ENCODE peak calls at places on chromosomes 5 and 9, in eight cellular contexts. R is lower lobe of right lung, W is body of pancreas, E is mucosa of descending colon, K is spleen, H is thoracic aorta, A is prostate gland, B is fibroblast of pulmonary artery. Y is an unnamed sample.
A peak's percentile ranks its signal among the peaks of the same experiment; 100 is the strongest.

GRCh38 chr5:57501414-57502321 is 19.1 kb upstream of the ACTBL2 start:
- DNase-seq in R (no peak), W (no peak), E (no peak), K (no peak), H (no peak), A (no peak), B (peak; percentile 24), Y (no peak)

GRCh38 chr9:92425578-92425977 is 1.3 kb upstream of the OMD start:
- DNase-seq in R (no peak), W (no peak), E (no peak), K (no peak), H (no peak), A (no peak), B (peak; percentile 35), Y (peak; percentile 17)

GRCh38 chr5:134240421-134240962 is 14.6 kb upstream of the PPP2CA start:
- DNase-seq in R (no peak), W (peak; percentile 46), E (no peak), K (no peak), H (no peak), A (peak; percentile 40), B (peak; percentile 69), Y (peak; percentile 7)

GRCh38 chr5:40986666-40987065 is 77.4 kb downstream of the C7 start:
- DNase-seq in R (no peak), W (no peak), E (no peak), K (no peak), H (no peak), A (no peak), B (no peak), Y (no peak)

GRCh38 chr9:130918870-130919558 is 20.0 kb downstream of the FIBCD1 start:
- DNase-seq in R (no peak), W (no peak), E (no peak), K (no peak), H (no peak), A (no peak), B (no peak), Y (no peak)

GRCh38 chr9:122580360-122580759 is 2.8 kb downstream of the OR1L8 start:
- DNase-seq in R (no peak), W (no peak), E (no peak), K (no peak), H (no peak), A (no peak), B (peak; percentile 83), Y (peak; percentile 51)

GRCh38 chr9:98081477-98082219 is 25.1 kb downstream of the NANS start:
- DNase-seq in R (peak; percentile 64), W (no peak), E (no peak), K (peak; percentile 67), H (no peak), A (no peak), B (peak; percentile 31), Y (peak; percentile 51)

GRCh38 chr5:163459465-163459887 is 426 bp downstream of the NUDCD2 start:
- DNase-seq in R (no peak), W (no peak), E (no peak), K (no peak), H (no peak), A (no peak), B (no peak), Y (no peak)

GRCh38 chr9:90864779-90865178 is 63.2 kb downstream of the SYK start:
- DNase-seq in R (no peak), W (no peak), E (no peak), K (no peak), H (no peak), A (no peak), B (no peak), Y (no peak)

GRCh38 chr5:51389326-51389581 is 6.0 kb downstream of the ISL1 start:
- DNase-seq in R (no peak), W (no peak), E (no peak), K (no peak), H (no peak), A (no peak), B (no peak), Y (no peak)

GRCh38 chr5:109486200-109486804 is 76.5 kb upstream of the PJA2 start:
- DNase-seq in R (no peak), W (no peak), E (no peak), K (no peak), H (no peak), A (no peak), B (no peak), Y (no peak)

GRCh38 chr5:98899456-98899855 is 29.4 kb downstream of the CHD1 start:
- DNase-seq in R (no peak), W (no peak), E (no peak), K (no peak), H (no peak), A (no peak), B (no peak), Y (no peak)

GRCh38 chr9:127741831-127742434 is 6.8 kb upstream of the TOR2A start:
- DNase-seq in R (peak; percentile 90), W (peak; percentile 90), E (peak; percentile 64), K (no peak), H (no peak), A (no peak), B (no peak), Y (peak; percentile 16)

GRCh38 chr5:142512041-142512679 is 173.7 kb downstream of the FGF1 start:
- DNase-seq in R (no peak), W (peak; percentile 21), E (no peak), K (no peak), H (no peak), A (no peak), B (peak; percentile 35), Y (no peak)

GRCh38 chr5:22500521-22500920 is 352.6 kb downstream of the CDH12 start:
- DNase-seq in R (no peak), W (no peak), E (no peak), K (no peak), H (no peak), A (no peak), B (no peak), Y (no peak)

GRCh38 chr9:4691794-4692193 is 12.4 kb downstream of the CDC37L1 start:
- DNase-seq in R (no peak), W (no peak), E (no peak), K (no peak), H (no peak), A (no peak), B (peak; percentile 65), Y (peak; percentile 72)

GRCh38 chr5:143177263-143177994 is 226.1 kb downstream of the NR3C1 start:
- DNase-seq in R (no peak), W (no peak), E (no peak), K (no peak), H (peak; percentile 63), A (peak; percentile 14), B (peak; percentile 95), Y (peak; percentile 69)

GRCh38 chr9:108543251-108543768 is 312.5 kb downstream of the ACTL7B start:
- DNase-seq in R (no peak), W (no peak), E (no peak), K (no peak), H (no peak), A (no peak), B (no peak), Y (peak; percentile 37)

GRCh38 chr5:82421119-82421518 is 143.0 kb upstream of the RPS23 start:
- DNase-seq in R (no peak), W (no peak), E (no peak), K (no peak), H (no peak), A (no peak), B (peak; percentile 84), Y (peak; percentile 94)

GRCh38 chr9:113632776-113633590 is 169.5 kb downstream of the RGS3 start:
- DNase-seq in R (no peak), W (peak; percentile 1), E (no peak), K (peak; percentile 38), H (no peak), A (no peak), B (peak; percentile 36), Y (peak; percentile 60)

DNA sequence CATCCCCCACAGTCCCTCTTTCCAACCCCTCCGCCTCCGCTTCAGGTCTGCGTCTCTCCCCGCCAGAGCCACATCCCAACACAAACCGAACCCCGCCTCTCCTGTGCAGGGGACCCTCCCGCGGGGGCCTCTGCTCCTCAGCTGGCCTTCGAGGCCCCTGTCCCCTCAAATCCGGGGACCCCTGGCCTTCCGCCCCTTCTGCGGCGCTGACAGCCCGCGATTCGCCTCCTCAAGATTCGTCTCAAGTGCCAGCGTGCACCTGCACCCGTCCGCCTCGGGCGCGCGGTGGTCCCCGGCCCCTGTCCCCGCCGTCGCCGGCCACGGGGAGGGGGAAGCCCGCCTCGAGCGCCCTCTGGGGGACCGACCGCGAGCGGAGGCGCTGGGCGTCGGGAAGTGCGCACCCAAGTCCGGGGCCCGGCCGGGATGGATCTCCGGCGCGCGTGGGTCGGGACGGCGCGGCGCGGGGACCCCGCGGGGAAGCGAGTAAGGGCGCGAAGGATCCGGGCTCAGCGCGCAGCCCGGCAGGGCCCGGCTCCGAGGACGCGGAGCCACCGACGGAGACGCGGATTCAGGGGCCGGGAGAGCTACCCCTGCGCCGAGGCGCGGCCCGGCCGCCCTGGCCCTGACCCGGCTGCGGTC is 623 bp downstream of the FLT4 start:
- DNase-seq in R (no peak), W (no peak), E (no peak), K (no peak), H (no peak), A (no peak), B (no peak), Y (no peak)
- TF ChIP-seq CTCF in R (peak; percentile 37), W (no peak), E (no peak), K (peak; percentile 49), H (no peak), A (no peak), B (no peak), Y (no peak)

GRCh38 chr5:39019231-39019630 is 55.0 kb downstream of the RICTOR start:
- DNase-seq in R (no peak), W (no peak), E (no peak), K (no peak), H (no peak), A (no peak), B (no peak), Y (no peak)
- TF ChIP-seq CTCF in R (no peak), W (no peak), E (no peak), K (no peak), H (no peak), A (no peak), B (no peak), Y (no peak)

DNA sequence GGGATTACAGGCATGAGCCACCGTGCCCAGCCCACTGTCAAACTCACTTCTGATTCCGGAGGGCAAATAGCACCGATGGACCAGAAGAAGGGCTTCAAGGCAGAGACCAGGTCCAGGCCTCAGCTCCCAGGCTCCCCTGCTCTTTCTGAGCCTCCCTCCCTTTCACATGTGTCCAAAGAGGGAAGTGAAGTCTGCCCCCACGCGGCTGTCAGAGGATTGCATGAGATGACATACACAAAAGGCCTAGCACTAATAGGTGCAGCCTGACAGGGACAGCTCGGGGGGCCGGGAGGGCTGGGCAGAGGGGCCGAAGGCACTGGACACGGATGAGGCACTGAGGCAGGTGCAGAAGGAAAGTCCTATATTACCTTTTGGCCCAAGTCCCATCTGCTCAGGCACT is 16.1 kb downstream of the FBP1 start:
- DNase-seq in R (peak; percentile 60), W (peak; percentile 80), E (peak; percentile 89), K (peak; percentile 78), H (no peak), A (no peak), B (peak; percentile 28), Y (no peak)
- TF ChIP-seq CTCF in R (peak; percentile 18), W (peak; percentile 56), E (peak; percentile 27), K (no peak), H (no peak), A (peak; percentile 13), B (peak; percentile 36), Y (peak; percentile 63)

DNA sequence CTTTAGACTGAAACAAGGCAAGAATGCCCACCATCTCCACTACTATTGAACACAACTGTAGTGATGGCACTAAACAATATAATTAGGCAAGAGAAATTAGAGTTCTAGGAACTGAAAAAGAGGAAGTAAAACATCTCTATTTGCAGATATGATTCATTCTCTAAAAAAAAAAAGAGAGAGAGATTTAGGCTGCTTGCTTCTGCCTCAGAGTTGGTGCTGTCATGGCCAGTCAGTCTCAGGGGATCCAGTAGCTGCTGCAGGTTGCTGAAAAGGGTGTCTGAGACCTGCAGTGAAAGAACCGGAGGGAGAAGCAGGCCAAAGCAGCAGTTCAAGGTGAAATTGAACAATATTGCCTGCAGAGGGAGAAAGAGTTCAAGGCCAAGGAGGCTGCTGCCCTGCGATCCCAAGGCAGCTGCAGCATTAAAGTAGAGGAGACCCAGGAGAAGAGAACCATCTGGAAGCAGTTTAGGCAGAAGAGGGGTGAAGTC is 72.5 kb downstream of the AP3B1 start:
- DNase-seq in R (no peak), W (no peak), E (no peak), K (peak; percentile 76), H (no peak), A (no peak), B (peak; percentile 34), Y (peak; percentile 9)
- TF ChIP-seq CTCF in R (no peak), W (no peak), E (no peak), K (peak; percentile 33), H (no peak), A (no peak), B (peak; percentile 25), Y (peak; percentile 52)

Y was measured in HFFc6.